ENCODE peak calls at places on chromosomes 1 and 21, in six cellular contexts. One of them, this sample, is unnamed.

GRCh38 chr1:30912913-30913652 is 4.5 kb upstream of the SDC3 start:
- DNase-seq in HFF-Myc: no peak
- DNase-seq in Peyer's patch: peak
- DNase-seq in osteocyte: no peak
- DNase-seq in GM20000: no peak
- DNase-seq in left ventricle myocardium inferior: peak
- DNase-seq in this sample: no peak

GRCh38 chr21:43284700-43285099 is 115.9 kb downstream of the CRYAA start:
- DNase-seq in HFF-Myc: no peak
- DNase-seq in Peyer's patch: no peak
- DNase-seq in osteocyte: no peak
- DNase-seq in GM20000: no peak
- DNase-seq in left ventricle myocardium inferior: no peak
- DNase-seq in this sample: no peak

GRCh38 chr1:227838181-227838580 is 22.7 kb downstream of the PRSS38 start:
- DNase-seq in HFF-Myc: no peak
- DNase-seq in Peyer's patch: no peak
- DNase-seq in osteocyte: no peak
- DNase-seq in GM20000: no peak
- DNase-seq in left ventricle myocardium inferior: no peak
- DNase-seq in this sample: no peak

GRCh38 chr1:213385806-213386324 is 334.8 kb downstream of the RPS6KC1 start:
- DNase-seq in HFF-Myc: no peak
- DNase-seq in Peyer's patch: no peak
- DNase-seq in osteocyte: no peak
- DNase-seq in GM20000: no peak
- DNase-seq in left ventricle myocardium inferior: no peak
- DNase-seq in this sample: no peak

GRCh38 chr1:241844593-241844992 is 3.4 kb upstream of the EXO1 start:
- DNase-seq in HFF-Myc: no peak
- DNase-seq in Peyer's patch: no peak
- DNase-seq in osteocyte: no peak
- DNase-seq in GM20000: no peak
- DNase-seq in left ventricle myocardium inferior: no peak
- DNase-seq in this sample: no peak

GRCh38 chr1:205589618-205590456 is 42.0 kb downstream of the ELK4 start:
- DNase-seq in HFF-Myc: no peak
- DNase-seq in Peyer's patch: no peak
- DNase-seq in osteocyte: peak
- DNase-seq in GM20000: no peak
- DNase-seq in left ventricle myocardium inferior: no peak
- DNase-seq in this sample: no peak

GRCh38 chr1:3895279-3895950 is 4.7 kb downstream of the C1orf174 start:
- DNase-seq in HFF-Myc: no peak
- DNase-seq in Peyer's patch: no peak
- DNase-seq in osteocyte: no peak
- DNase-seq in GM20000: no peak
- DNase-seq in left ventricle myocardium inferior: no peak
- DNase-seq in this sample: no peak

GRCh38 chr1:208004851-208005250 is 93.9 kb upstream of the CD34 start:
- DNase-seq in HFF-Myc: no peak
- DNase-seq in Peyer's patch: no peak
- DNase-seq in osteocyte: no peak
- DNase-seq in GM20000: no peak
- DNase-seq in left ventricle myocardium inferior: no peak
- DNase-seq in this sample: no peak

GRCh38 chr1:194873328-194873923 is 1687.0 kb upstream of the B3GALT2 start:
- DNase-seq in HFF-Myc: no peak
- DNase-seq in Peyer's patch: no peak
- DNase-seq in osteocyte: no peak
- DNase-seq in GM20000: no peak
- DNase-seq in left ventricle myocardium inferior: no peak
- DNase-seq in this sample: no peak

GRCh38 chr1:187264995-187265602 is 436.4 kb downstream of the PLA2G4A start:
- DNase-seq in HFF-Myc: no peak
- DNase-seq in Peyer's patch: no peak
- DNase-seq in osteocyte: no peak
- DNase-seq in GM20000: no peak
- DNase-seq in left ventricle myocardium inferior: no peak
- DNase-seq in this sample: no peak

GRCh38 chr1:155019377-155020245 is 14.0 kb downstream of the DCST2 start:
- DNase-seq in HFF-Myc: no peak
- DNase-seq in Peyer's patch: no peak
- DNase-seq in osteocyte: no peak
- DNase-seq in GM20000: no peak
- DNase-seq in left ventricle myocardium inferior: no peak
- DNase-seq in this sample: no peak

GRCh38 chr1:193283026-193283425 is 96.6 kb upstream of the B3GALT2 start:
- DNase-seq in HFF-Myc: no peak
- DNase-seq in Peyer's patch: no peak
- DNase-seq in osteocyte: no peak
- DNase-seq in GM20000: no peak
- DNase-seq in left ventricle myocardium inferior: no peak
- DNase-seq in this sample: no peak

GRCh38 chr1:179314928-179315327 is 21.3 kb downstream of the SOAT1 start:
- DNase-seq in HFF-Myc: no peak
- DNase-seq in Peyer's patch: no peak
- DNase-seq in osteocyte: no peak
- DNase-seq in GM20000: no peak
- DNase-seq in left ventricle myocardium inferior: no peak
- DNase-seq in this sample: no peak

GRCh38 chr1:20962576-20963258 is 175.6 kb upstream of the HP1BP3 start:
- DNase-seq in HFF-Myc: peak
- DNase-seq in Peyer's patch: no peak
- DNase-seq in osteocyte: no peak
- DNase-seq in GM20000: no peak
- DNase-seq in left ventricle myocardium inferior: no peak
- DNase-seq in this sample: no peak

GRCh38 chr1:111768023-111768422 is 12.3 kb downstream of the DDX20 start:
- DNase-seq in HFF-Myc: no peak
- DNase-seq in Peyer's patch: no peak
- DNase-seq in osteocyte: no peak
- DNase-seq in GM20000: no peak
- DNase-seq in left ventricle myocardium inferior: no peak
- DNase-seq in this sample: no peak

GRCh38 chr1:51916587-51917405 is 38.3 kb upstream of the NRDC start:
- DNase-seq in HFF-Myc: no peak
- DNase-seq in Peyer's patch: no peak
- DNase-seq in osteocyte: no peak
- DNase-seq in GM20000: no peak
- DNase-seq in left ventricle myocardium inferior: no peak
- DNase-seq in this sample: no peak

GRCh38 chr1:169812131-169812530 is 17.4 kb upstream of the METTL18 start:
- DNase-seq in HFF-Myc: no peak
- DNase-seq in Peyer's patch: no peak
- DNase-seq in osteocyte: no peak
- DNase-seq in GM20000: no peak
- DNase-seq in left ventricle myocardium inferior: no peak
- DNase-seq in this sample: no peak

GRCh38 chr1:192104852-192105251 is 53.4 kb upstream of the RGS18 start:
- DNase-seq in HFF-Myc: no peak
- DNase-seq in Peyer's patch: no peak
- DNase-seq in osteocyte: no peak
- DNase-seq in GM20000: no peak
- DNase-seq in left ventricle myocardium inferior: no peak
- DNase-seq in this sample: no peak

GRCh38 chr1:200625381-200625824 is 4.9 kb upstream of the KIF14 start:
- DNase-seq in HFF-Myc: no peak
- DNase-seq in Peyer's patch: no peak
- DNase-seq in osteocyte: no peak
- DNase-seq in GM20000: peak
- DNase-seq in left ventricle myocardium inferior: no peak
- DNase-seq in this sample: no peak

GRCh38 chr1:22912311-22912710 is 60.4 kb downstream of the LACTBL1 start:
- DNase-seq in HFF-Myc: no peak
- DNase-seq in Peyer's patch: no peak
- DNase-seq in osteocyte: no peak
- DNase-seq in GM20000: no peak
- DNase-seq in left ventricle myocardium inferior: no peak
- DNase-seq in this sample: no peak

GRCh38 chr1:245398180-245398579 is 243.4 kb downstream of the KIF26B start:
- DNase-seq in HFF-Myc: no peak
- DNase-seq in Peyer's patch: peak
- DNase-seq in osteocyte: no peak
- DNase-seq in GM20000: no peak
- DNase-seq in left ventricle myocardium inferior: no peak
- DNase-seq in this sample: no peak

GRCh38 chr1:87685366-87686136 is 356.9 kb downstream of the LMO4 start:
- DNase-seq in HFF-Myc: no peak
- DNase-seq in Peyer's patch: no peak
- DNase-seq in osteocyte: no peak
- DNase-seq in GM20000: no peak
- DNase-seq in left ventricle myocardium inferior: no peak
- DNase-seq in this sample: no peak

GRCh38 chr1:182768973-182769372 is 20.6 kb upstream of the NPL start:
- DNase-seq in HFF-Myc: no peak
- DNase-seq in Peyer's patch: no peak
- DNase-seq in osteocyte: no peak
- DNase-seq in GM20000: no peak
- DNase-seq in left ventricle myocardium inferior: no peak
- DNase-seq in this sample: no peak

GRCh38 chr1:167717351-167717750 is 4.4 kb upstream of the MPZL1 start:
- DNase-seq in HFF-Myc: no peak
- DNase-seq in Peyer's patch: no peak
- DNase-seq in osteocyte: no peak
- DNase-seq in GM20000: no peak
- DNase-seq in left ventricle myocardium inferior: no peak
- DNase-seq in this sample: no peak

GRCh38 chr1:170604065-170604464 is 59.9 kb upstream of the PRRX1 start:
- DNase-seq in HFF-Myc: no peak
- DNase-seq in Peyer's patch: no peak
- DNase-seq in osteocyte: no peak
- DNase-seq in GM20000: no peak
- DNase-seq in left ventricle myocardium inferior: no peak
- DNase-seq in this sample: no peak

GRCh38 chr1:115098979-115099692 is 9.8 kb upstream of the TSPAN2 start:
- DNase-seq in HFF-Myc: no peak
- DNase-seq in Peyer's patch: no peak
- DNase-seq in osteocyte: no peak
- DNase-seq in GM20000: peak
- DNase-seq in left ventricle myocardium inferior: no peak
- DNase-seq in this sample: no peak

GRCh38 chr1:56866656-56867055 is 12.1 kb downstream of the C8A start:
- DNase-seq in HFF-Myc: peak
- DNase-seq in Peyer's patch: no peak
- DNase-seq in osteocyte: no peak
- DNase-seq in GM20000: no peak
- DNase-seq in left ventricle myocardium inferior: no peak
- DNase-seq in this sample: no peak

GRCh38 chr1:201422026-201422425 is 496 bp upstream of the TNNI1 start:
- DNase-seq in HFF-Myc: no peak
- DNase-seq in Peyer's patch: no peak
- DNase-seq in osteocyte: no peak
- DNase-seq in GM20000: no peak
- DNase-seq in left ventricle myocardium inferior: no peak
- DNase-seq in this sample: no peak

GRCh38 chr21:32648165-32648564 is 36.0 kb upstream of the CFAP298 start:
- DNase-seq in HFF-Myc: no peak
- DNase-seq in Peyer's patch: no peak
- DNase-seq in osteocyte: no peak
- DNase-seq in GM20000: no peak
- DNase-seq in left ventricle myocardium inferior: no peak
- DNase-seq in this sample: no peak

GRCh38 chr21:41965045-41965444 is 11.2 kb upstream of the C2CD2 start:
- DNase-seq in HFF-Myc: no peak
- DNase-seq in Peyer's patch: peak
- DNase-seq in osteocyte: peak
- DNase-seq in GM20000: no peak
- DNase-seq in left ventricle myocardium inferior: no peak
- DNase-seq in this sample: no peak

GRCh38 chr21:42343556-42343955 is 7.2 kb downstream of the TFF2 start:
- DNase-seq in HFF-Myc: no peak
- DNase-seq in Peyer's patch: no peak
- DNase-seq in osteocyte: peak
- DNase-seq in GM20000: no peak
- DNase-seq in left ventricle myocardium inferior: no peak
- DNase-seq in this sample: no peak

GRCh38 chr1:211517006-211517405 is 25.0 kb upstream of the RD3 start:
- DNase-seq in HFF-Myc: no peak
- DNase-seq in Peyer's patch: peak
- DNase-seq in osteocyte: no peak
- DNase-seq in GM20000: no peak
- DNase-seq in left ventricle myocardium inferior: no peak
- DNase-seq in this sample: no peak
- TF ChIP-seq CTCF in HFF-Myc: no peak
- TF ChIP-seq CTCF in Peyer's patch: no peak
- TF ChIP-seq CTCF in osteocyte: no peak
- TF ChIP-seq CTCF in GM20000: no peak
- TF ChIP-seq CTCF in left ventricle myocardium inferior: no peak
- TF ChIP-seq CTCF in this sample: no peak

GRCh38 chr1:53266038-53266437 is 27.7 kb upstream of the MAGOH start:
- DNase-seq in HFF-Myc: no peak
- DNase-seq in Peyer's patch: no peak
- DNase-seq in osteocyte: no peak
- DNase-seq in GM20000: no peak
- DNase-seq in left ventricle myocardium inferior: no peak
- DNase-seq in this sample: no peak
- TF ChIP-seq CTCF in HFF-Myc: peak
- TF ChIP-seq CTCF in Peyer's patch: no peak
- TF ChIP-seq CTCF in osteocyte: peak
- TF ChIP-seq CTCF in GM20000: no peak
- TF ChIP-seq CTCF in left ventricle myocardium inferior: peak
- TF ChIP-seq CTCF in this sample: no peak

GRCh38 chr1:98054367-98054701 is 133.5 kb upstream of the DPYD start:
- DNase-seq in HFF-Myc: no peak
- DNase-seq in Peyer's patch: no peak
- DNase-seq in osteocyte: no peak
- DNase-seq in GM20000: no peak
- DNase-seq in left ventricle myocardium inferior: no peak
- DNase-seq in this sample: no peak
- TF ChIP-seq CTCF in HFF-Myc: no peak
- TF ChIP-seq CTCF in Peyer's patch: no peak
- TF ChIP-seq CTCF in osteocyte: no peak
- TF ChIP-seq CTCF in GM20000: no peak
- TF ChIP-seq CTCF in left ventricle myocardium inferior: peak
- TF ChIP-seq CTCF in this sample: no peak

GRCh38 chr1:8905582-8906191 is 27.2 kb upstream of the ENO1 start:
- DNase-seq in HFF-Myc: no peak
- DNase-seq in Peyer's patch: no peak
- DNase-seq in osteocyte: no peak
- DNase-seq in GM20000: no peak
- DNase-seq in left ventricle myocardium inferior: no peak
- DNase-seq in this sample: no peak

GRCh38 chr1:8903908-8904650 is 25.6 kb upstream of the ENO1 start:
- DNase-seq in HFF-Myc: peak
- DNase-seq in Peyer's patch: no peak
- DNase-seq in osteocyte: peak
- DNase-seq in GM20000: no peak
- DNase-seq in left ventricle myocardium inferior: no peak
- DNase-seq in this sample: peak

GRCh38 chr1:8899046-8899445 is 20.6 kb upstream of the ENO1 start:
- DNase-seq in HFF-Myc: no peak
- DNase-seq in Peyer's patch: no peak
- DNase-seq in osteocyte: no peak
- DNase-seq in GM20000: no peak
- DNase-seq in left ventricle myocardium inferior: no peak
- DNase-seq in this sample: no peak

GRCh38 chr1:8903410-8903809 is 24.9 kb upstream of the ENO1 start:
- DNase-seq in HFF-Myc: no peak
- DNase-seq in Peyer's patch: no peak
- DNase-seq in osteocyte: no peak
- DNase-seq in GM20000: no peak
- DNase-seq in left ventricle myocardium inferior: no peak
- DNase-seq in this sample: no peak

GRCh38 chr1:8902765-8903164 is 24.3 kb upstream of the ENO1 start:
- DNase-seq in HFF-Myc: no peak
- DNase-seq in Peyer's patch: no peak
- DNase-seq in osteocyte: no peak
- DNase-seq in GM20000: no peak
- DNase-seq in left ventricle myocardium inferior: no peak
- DNase-seq in this sample: no peak
- TF ChIP-seq CTCF in HFF-Myc: peak
- TF ChIP-seq CTCF in Peyer's patch: no peak
- TF ChIP-seq CTCF in osteocyte: no peak
- TF ChIP-seq CTCF in GM20000: no peak
- TF ChIP-seq CTCF in left ventricle myocardium inferior: no peak
- TF ChIP-seq CTCF in this sample: no peak

This sample was measured in omental fat pad.